ENCODE peak calls at places on chromosomes 5 and 9, in four cellular contexts. E, A, M and P are unnamed samples.
A peak's percentile ranks its signal among the peaks of the same experiment; 100 is the strongest.

GRCh38 chr9:84139296-84140100 is 158.9 kb downstream of the RMI1 start:
- DNase-seq in A (no peak), M (no peak), E (no peak), P (no peak)

GRCh38 chr5:1392801-1393565 is 48.1 kb upstream of the CLPTM1L start:
- DNase-seq in A (no peak), E (no peak), M (no peak), P (no peak)

GRCh38 chr5:58133631-58134296 is 326.1 kb downstream of the PLK2 start:
- DNase-seq in M (no peak), A (no peak), E (no peak), P (no peak)

GRCh38 chr9:135478858-135479468 is 619 bp upstream of the PPP1R26 start:
- DNase-seq in A (peak; percentile 38), M (peak; percentile 45), E (peak; percentile 50), P (peak; percentile 40)

GRCh38 chr5:31717586-31717985 is 78.7 kb downstream of the PDZD2 start:
- DNase-seq in M (no peak), E (no peak), A (no peak), P (no peak)

GRCh38 chr5:77840930-77841329 is 64.8 kb upstream of the TBCA start:
- DNase-seq in M (no peak), E (no peak), A (no peak), P (no peak)

GRCh38 chr5:150948539-150948938 is 43.8 kb upstream of the ZNF300 start:
- DNase-seq in E (no peak), M (no peak), A (no peak), P (no peak)

GRCh38 chr5:2550479-2550878 is 201.0 kb downstream of the IRX2 start:
- DNase-seq in A (no peak), M (no peak), E (no peak), P (no peak)

DNA sequence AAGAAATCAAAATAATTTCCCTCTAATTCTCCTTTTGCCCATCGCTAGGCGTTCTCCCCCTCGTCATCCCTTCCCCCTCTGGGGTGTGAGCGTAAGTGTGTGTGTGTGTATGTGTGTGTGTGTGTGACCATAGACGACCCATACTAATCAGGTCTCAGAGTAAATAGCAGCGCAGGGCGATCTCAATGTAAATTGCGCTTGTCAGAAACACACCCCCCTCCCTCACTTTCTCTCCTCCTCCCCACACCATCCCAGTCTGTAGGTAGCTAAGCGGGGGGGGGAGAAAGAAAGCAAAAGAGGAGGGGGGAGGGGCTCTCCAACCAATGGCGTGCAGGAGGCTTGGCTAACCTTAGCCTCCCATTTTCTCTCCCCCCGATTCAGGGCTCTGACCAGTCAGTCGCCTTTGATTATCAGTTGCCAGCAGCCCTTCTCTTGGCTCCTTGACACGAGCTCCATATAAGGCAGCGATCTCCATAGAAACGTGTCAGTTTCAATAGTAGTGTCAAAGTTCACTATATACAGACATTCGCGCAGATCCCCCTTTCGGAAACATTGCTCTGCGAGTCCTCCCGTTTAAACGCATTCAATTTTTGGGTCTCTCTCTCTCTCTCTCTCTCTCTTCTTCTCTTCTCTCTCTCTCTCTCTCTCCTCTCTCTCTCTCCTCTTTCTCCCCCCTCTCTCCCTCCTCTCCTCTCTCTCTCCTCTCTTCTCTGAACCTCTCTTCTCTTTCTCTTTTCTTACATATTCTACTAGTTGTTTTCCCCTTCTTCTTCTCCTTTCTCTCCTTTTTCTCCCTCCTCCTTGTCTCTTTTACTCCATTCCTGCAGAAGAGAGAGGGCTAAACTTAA is at the start of gene NR2F1:
- DNase-seq in A (peak; percentile 61), E (peak; percentile 51), M (peak; percentile 99), P (peak; percentile 75)
- TF ChIP-seq ELF4 in A (no peak), E (no peak), M (peak; percentile 58), P (no peak)

GRCh38 chr5:120454094-120454798 is 9.9 kb upstream of the PRR16 start:
- DNase-seq in M (no peak), E (no peak), A (no peak), P (no peak)

GRCh38 chr5:120463026-120463770 is 902 bp upstream of the PRR16 start:
- DNase-seq in E (no peak), M (no peak), A (no peak), P (no peak)

GRCh38 chr5:120452471-120452870 is 11.6 kb upstream of the PRR16 start:
- DNase-seq in M (no peak), A (no peak), E (no peak), P (no peak)

GRCh38 chr5:120457839-120458507 is 6.1 kb upstream of the PRR16 start:
- DNase-seq in E (no peak), A (peak; percentile 81), M (peak; percentile 46), P (no peak)
- TF ChIP-seq ELF4 in E (no peak), A (no peak), M (no peak), P (no peak)

DNA sequence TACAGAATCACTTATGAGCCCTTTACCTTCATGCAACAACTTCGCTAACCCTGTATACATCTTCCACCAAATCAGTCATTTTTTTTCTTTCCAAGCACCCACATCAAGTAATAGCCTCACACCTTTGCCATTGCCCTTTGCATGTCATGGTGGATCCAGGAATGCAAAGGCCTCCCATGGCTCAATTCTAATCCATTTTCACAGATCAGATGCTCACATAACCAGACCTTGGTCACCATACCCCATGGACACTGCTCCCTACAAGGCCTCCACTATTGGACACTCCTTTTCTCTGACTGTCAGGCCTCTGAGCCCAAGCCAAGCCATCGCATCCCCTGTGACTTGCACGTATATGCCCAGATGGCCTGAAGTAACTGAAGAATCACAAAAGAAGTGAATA is 179.5 kb downstream of the RASEF start:
- DNase-seq in E (no peak), M (no peak), A (no peak), P (no peak)
- TF ChIP-seq ELF4 in E (no peak), M (no peak), A (no peak), P (no peak)

DNA sequence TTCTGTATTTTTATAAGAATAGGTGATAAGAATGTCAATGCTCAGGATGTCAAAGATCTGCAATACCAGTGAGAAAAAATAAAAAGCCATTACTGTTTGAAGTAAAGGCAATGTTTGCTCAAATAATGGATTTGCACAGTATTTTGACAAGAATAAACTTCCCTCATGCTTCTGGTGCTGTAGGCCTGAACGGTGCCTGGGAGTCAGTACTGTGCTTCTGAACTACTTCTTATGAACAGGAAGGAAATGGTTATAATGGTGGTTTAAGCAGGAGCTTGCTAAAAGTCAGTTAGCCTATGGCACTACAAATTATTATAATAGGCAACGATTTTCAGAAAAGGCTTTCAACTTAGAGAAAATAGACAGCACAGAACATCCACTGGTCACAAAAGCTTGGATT is 548.3 kb upstream of the CDH18 start:
- DNase-seq in E (no peak), A (no peak), M (no peak), P (no peak)
- TF ChIP-seq ELF4 in E (no peak), A (no peak), M (no peak), P (no peak)